ENCODE peak calls at places on chromosome 4, in ten cellular contexts. V, D, B, M, G, N, U, W, T and L are unnamed samples.

GRCh38 chr4:76681996-76682395 is 215.9 kb downstream of the SOWAHB start:
- DNase-seq in V (peak; percentile 54), D (no peak), B (no peak), M (no peak), G (no peak), N (no peak), U (no peak), W (no peak), T (no peak), L (no peak)

GRCh38 chr4:108738307-108738706 is 24.5 kb downstream of the ETNPPL start:
- DNase-seq in V (peak; percentile 48), D (no peak), B (no peak), M (no peak), G (peak; percentile 24), N (no peak), U (no peak), W (no peak), T (no peak), L (no peak)

GRCh38 chr4:143183513-143184216 is 1.1 kb upstream of the USP38 start:
- DNase-seq in V (no peak), D (no peak), B (no peak), M (no peak), G (peak; percentile 21), N (no peak), U (no peak), W (no peak), T (no peak), L (no peak)

GRCh38 chr4:138241281-138242075 is 671 bp downstream of the SLC7A11 start:
- DNase-seq in V (peak; percentile 56), D (no peak), B (no peak), M (no peak), G (peak; percentile 30), N (no peak), U (no peak), W (peak; percentile 36), T (peak; percentile 54), L (no peak)

GRCh38 chr4:7581477-7581876 is 146.7 kb upstream of the PSAPL1 start:
- DNase-seq in V (peak; percentile 32), D (no peak), B (no peak), M (no peak), G (no peak), N (peak; percentile 94), U (no peak), W (no peak), T (no peak), L (no peak)

GRCh38 chr4:19486400-19486799 is 765.3 kb upstream of the SLIT2 start:
- DNase-seq in V (no peak), D (no peak), B (no peak), M (no peak), G (peak; percentile 53), N (no peak), U (no peak), W (no peak), T (no peak), L (no peak)

GRCh38 chr4:159227378-159227777 is 124.5 kb downstream of the RAPGEF2 start:
- DNase-seq in V (peak; percentile 58), D (no peak), B (no peak), M (no peak), G (no peak), N (no peak), U (no peak), W (no peak), T (no peak), L (no peak)

GRCh38 chr4:133146574-133147198 is 2.4 kb upstream of the PCDH10 start:
- DNase-seq in V (peak; percentile 53), D (no peak), B (peak; percentile 15), M (peak; percentile 84), G (peak; percentile 59), N (peak; percentile 77), U (no peak), W (no peak), T (no peak), L (no peak)

GRCh38 chr4:82745173-82745842 is 53.3 kb downstream of the SCD5 start:
- DNase-seq in V (peak; percentile 94), D (no peak), B (no peak), M (no peak), G (no peak), N (no peak), U (no peak), W (no peak), T (peak; percentile 69), L (peak; percentile 47)

GRCh38 chr4:177480796-177481195 is 38.6 kb upstream of the AGA start:
- DNase-seq in V (peak; percentile 95), D (no peak), B (no peak), M (no peak), G (no peak), N (no peak), U (no peak), W (no peak), T (no peak), L (no peak)

GRCh38 chr4:108425988-108426387 is 194.4 kb upstream of the RPL34 start:
- DNase-seq in V (peak; percentile 94), D (no peak), B (no peak), M (peak; percentile 91), G (peak; percentile 41), N (no peak), U (no peak), W (no peak), T (no peak), L (peak; percentile 37)

GRCh38 chr4:67087897-67088296 is 457.4 kb downstream of the CENPC start:
- DNase-seq in V (no peak), D (peak; percentile 1), B (peak; percentile 27), M (no peak), G (peak; percentile 74), N (peak; percentile 57), U (peak; percentile 21), W (no peak), T (peak; percentile 35), L (no peak)
- TF ChIP-seq CTCF in V (no peak), D (peak; percentile 34), B (peak; percentile 67), M (no peak), G (peak; percentile 88), N (peak; percentile 54), U (peak; percentile 30), W (peak; percentile 11), T (peak; percentile 42), L (no peak)

DNA sequence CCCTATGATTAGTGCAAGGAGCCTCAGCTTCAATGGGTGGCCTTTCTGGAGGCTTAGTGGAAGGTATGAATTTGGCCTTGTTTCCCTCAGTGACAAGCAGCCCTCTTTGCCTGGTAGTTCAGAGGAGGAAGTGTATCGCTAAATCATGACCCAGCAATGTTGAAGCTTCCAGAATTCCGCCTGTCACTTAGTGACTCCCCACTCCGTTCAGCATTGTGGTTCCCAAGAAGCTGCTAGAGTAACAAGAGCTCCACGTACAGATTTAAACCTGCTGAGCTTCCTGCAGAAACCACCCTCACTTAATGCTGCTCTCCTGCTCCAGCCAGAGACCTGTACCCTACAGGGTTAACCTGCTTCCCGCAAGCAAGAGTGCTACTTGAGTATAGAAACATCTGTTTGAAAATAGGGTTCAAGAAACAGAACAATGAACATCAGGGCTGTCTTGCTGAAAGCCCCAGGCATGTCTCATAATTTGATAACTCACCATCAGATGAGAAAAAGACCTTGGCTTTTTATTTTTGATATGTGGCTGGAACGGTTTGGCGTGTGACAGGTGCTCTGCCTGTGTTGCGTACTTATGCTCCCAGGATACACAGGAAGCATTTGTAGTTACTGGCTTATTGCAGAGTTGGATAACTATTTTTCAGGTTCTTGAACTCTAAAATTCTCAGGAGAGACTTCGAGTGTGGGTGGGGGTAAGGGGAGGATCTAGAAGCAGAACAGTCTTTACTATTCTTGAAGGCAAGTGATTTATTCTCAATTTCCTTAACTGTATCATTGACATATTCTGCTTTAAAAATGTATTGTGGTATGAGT is 105.3 kb downstream of the UCHL1 start:
- DNase-seq in V (no peak), D (no peak), B (no peak), M (peak; percentile 62), G (peak; percentile 25), N (no peak), U (no peak), W (no peak), T (no peak), L (no peak)
- H3K4me3 ChIP-seq in V (no peak overlapping the region), D (no peak overlapping the region), B (no peak overlapping the region), M (peak overlapping the region; percentile 75), G (peak overlapping the region; percentile 85), N (peak overlapping the region; percentile 69), U (peak overlapping the region; percentile 55), W (no peak overlapping the region), T (peak overlapping the region; percentile 90), L (peak overlapping the region; percentile 56)

GRCh38 chr4:172628263-172628662 is 540.3 kb upstream of the GALNT7 start:
- DNase-seq in V (no peak), D (no peak), B (no peak), M (no peak), G (peak; percentile 7), N (no peak), U (no peak), W (no peak), T (no peak), L (no peak)
- H3K36me3 ChIP-seq in V (no peaks in the 10 kb centered on the region), D (no peaks in the 10 kb centered on the region), B (no peaks in the 10 kb centered on the region), M (no peaks in the 10 kb centered on the region), G (no peaks in the 10 kb centered on the region), N (no peaks in the 10 kb centered on the region), U (no peaks in the 10 kb centered on the region), W (no peaks in the 10 kb centered on the region), T (no peaks in the 10 kb centered on the region), L (no peaks in the 10 kb centered on the region)

GRCh38 chr4:161254375-161254774 is 909.4 kb downstream of the FSTL5 start:
- DNase-seq in V (no peak), D (no peak), B (no peak), M (no peak), G (peak; percentile 35), N (no peak), U (no peak), W (no peak), T (no peak), L (no peak)

GRCh38 chr4:161256172-161256571 is 907.6 kb downstream of the FSTL5 start:
- DNase-seq in V (peak; percentile 1), D (peak; percentile 19), B (no peak), M (no peak), G (no peak), N (no peak), U (no peak), W (no peak), T (no peak), L (no peak)

GRCh38 chr4:161252520-161253141 is 911.2 kb downstream of the FSTL5 start:
- DNase-seq in V (peak; percentile 4), D (peak; percentile 28), B (peak; percentile 23), M (no peak), G (peak; percentile 60), N (peak; percentile 37), U (no peak), W (no peak), T (peak; percentile 19), L (no peak)

GRCh38 chr4:161260819-161261218 is 903.0 kb downstream of the FSTL5 start:
- DNase-seq in V (no peak), D (no peak), B (no peak), M (no peak), G (no peak), N (no peak), U (no peak), W (no peak), T (no peak), L (no peak)

DNA sequence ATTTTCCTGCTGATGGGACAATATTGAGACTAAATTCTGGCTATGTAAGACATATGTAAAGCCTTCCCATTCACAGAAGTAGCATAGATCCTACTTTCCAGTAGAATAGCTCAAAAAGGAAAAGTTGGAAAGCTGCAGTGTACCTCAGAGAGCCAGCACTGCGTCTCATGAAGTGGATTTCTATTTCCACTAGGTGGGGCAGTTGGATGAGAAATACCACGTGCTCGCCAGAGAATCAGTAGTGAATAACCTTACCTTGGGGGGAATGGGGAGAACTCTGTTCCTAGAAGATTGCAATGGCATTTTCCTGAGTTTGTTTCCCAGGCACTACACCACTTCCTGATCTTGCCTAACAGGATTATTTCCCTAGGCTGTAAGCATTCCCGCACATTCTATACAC is 907.1 kb downstream of the FSTL5 start:
- DNase-seq in V (peak; percentile 2), D (peak; percentile 7), B (peak; percentile 22), M (no peak), G (peak; percentile 46), N (no peak), U (no peak), W (no peak), T (no peak), L (no peak)
- TF ChIP-seq CTCF in V (peak; percentile 11), D (peak; percentile 32), B (peak; percentile 53), M (no peak), G (peak; percentile 60), N (no peak), U (no peak), W (no peak), T (no peak), L (peak; percentile 4)